ENCODE peak calls at places on chromosomes 5 and 9, in ten cellular contexts. L, S, F, Y, O, J, H, A, V and Q are unnamed samples.

GRCh38 chr9:131483319-131484050 is 19.2 kb upstream of the POMT1 start:
- DNase-seq in L (no peak), S (no peak), F (no peak), Y (no peak), O (no peak), J (no peak), H (no peak), A (no peak), V (no peak), Q (no peak)

GRCh38 chr5:66144799-66145390 is 795 bp downstream of the SREK1 start:
- DNase-seq in L (no peak), S (peak), F (no peak), Y (peak), O (no peak), J (peak), H (no peak), A (no peak), V (no peak), Q (no peak)

GRCh38 chr9:88852794-88853193 is 138.5 kb upstream of the S1PR3 start:
- DNase-seq in L (peak), S (peak), F (peak), Y (peak), O (peak), J (peak), H (no peak), A (peak), V (peak), Q (peak)

GRCh38 chr5:67426961-67427630 is 230.5 kb upstream of the CD180 start:
- DNase-seq in L (peak), S (no peak), F (no peak), Y (peak), O (no peak), J (peak), H (no peak), A (peak), V (no peak), Q (no peak)

GRCh38 chr9:37555786-37556185 is 20.4 kb downstream of the FBXO10 start:
- DNase-seq in L (no peak), S (no peak), F (peak), Y (no peak), O (no peak), J (peak), H (no peak), A (no peak), V (peak), Q (peak)

GRCh38 chr9:5587024-5587423 is 41.9 kb upstream of the RIC1 start:
- DNase-seq in L (peak), S (no peak), F (peak), Y (no peak), O (no peak), J (peak), H (no peak), A (peak), V (peak), Q (peak)

GRCh38 chr9:133421615-133422542 is at the start of gene ADAMTS13:
- DNase-seq in L (peak), S (no peak), F (peak), Y (no peak), O (no peak), J (no peak), H (no peak), A (no peak), V (no peak), Q (no peak)

GRCh38 chr5:178327446-178327845 is 94.8 kb upstream of the PHYKPL start:
- DNase-seq in L (no peak), S (no peak), F (no peak), Y (no peak), O (no peak), J (no peak), H (no peak), A (no peak), V (no peak), Q (no peak)

GRCh38 chr5:81230429-81230828 is 2.7 kb upstream of the CKMT2 start:
- DNase-seq in L (no peak), S (no peak), F (no peak), Y (no peak), O (no peak), J (no peak), H (no peak), A (no peak), V (no peak), Q (no peak)

GRCh38 chr5:1437452-1437851 is 7.8 kb downstream of the SLC6A3 start:
- DNase-seq in L (peak), S (peak), F (peak), Y (no peak), O (no peak), J (peak), H (no peak), A (peak), V (peak), Q (peak)

GRCh38 chr5:14145356-14146334 is 2.5 kb downstream of the TRIO start:
- DNase-seq in L (no peak), S (no peak), F (peak), Y (no peak), O (no peak), J (peak), H (no peak), A (peak), V (no peak), Q (no peak)

GRCh38 chr5:61912559-61912958 is 393.4 kb upstream of the KIF2A start:
- DNase-seq in L (no peak), S (no peak), F (no peak), Y (no peak), O (no peak), J (no peak), H (no peak), A (no peak), V (no peak), Q (no peak)

GRCh38 chr5:95114902-95115301 is 170.0 kb downstream of the MCTP1 start:
- DNase-seq in L (no peak), S (no peak), F (no peak), Y (no peak), O (no peak), J (no peak), H (no peak), A (no peak), V (no peak), Q (no peak)

GRCh38 chr9:86352440-86353106 is 1.6 kb downstream of the TUT7 start:
- DNase-seq in L (no peak), S (peak), F (no peak), Y (no peak), O (no peak), J (peak), H (no peak), A (no peak), V (peak), Q (no peak)

GRCh38 chr5:143828710-143829109 is 16.7 kb downstream of the HMHB1 start:
- DNase-seq in L (no peak), S (no peak), F (no peak), Y (no peak), O (no peak), J (no peak), H (no peak), A (no peak), V (no peak), Q (no peak)

GRCh38 chr5:107858788-107859187 is 188.1 kb upstream of the EFNA5 start:
- DNase-seq in L (no peak), S (no peak), F (no peak), Y (no peak), O (no peak), J (no peak), H (no peak), A (no peak), V (no peak), Q (no peak)

GRCh38 chr5:170338933-170339779 is 41.6 kb upstream of the LCP2 start:
- DNase-seq in L (peak), S (peak), F (no peak), Y (no peak), O (no peak), J (no peak), H (no peak), A (no peak), V (no peak), Q (no peak)

GRCh38 chr5:77449277-77449676 is 42.8 kb downstream of the WDR41 start:
- DNase-seq in L (no peak), S (peak), F (no peak), Y (no peak), O (no peak), J (no peak), H (no peak), A (no peak), V (no peak), Q (no peak)

GRCh38 chr9:134663753-134664415 is 22.3 kb downstream of the COL5A1 start:
- DNase-seq in L (no peak), S (no peak), F (no peak), Y (no peak), O (no peak), J (peak), H (no peak), A (no peak), V (no peak), Q (peak)

GRCh38 chr5:67012241-67012640 is 184.4 kb downstream of the CD180 start:
- DNase-seq in L (peak), S (no peak), F (peak), Y (no peak), O (no peak), J (no peak), H (no peak), A (peak), V (no peak), Q (peak)

GRCh38 chr5:171363846-171364245 is 23.8 kb upstream of the NPM1 start:
- DNase-seq in L (no peak), S (peak), F (no peak), Y (no peak), O (no peak), J (no peak), H (no peak), A (no peak), V (no peak), Q (no peak)

GRCh38 chr5:181187500-181188213 is 17.3 kb downstream of the TRIM7 start:
- DNase-seq in L (peak), S (peak), F (peak), Y (no peak), O (peak), J (peak), H (peak), A (peak), V (peak), Q (peak)

GRCh38 chr5:172679621-172680212 is 38.7 kb downstream of the NEURL1B start:
- DNase-seq in L (no peak), S (no peak), F (no peak), Y (no peak), O (no peak), J (no peak), H (no peak), A (no peak), V (no peak), Q (no peak)

GRCh38 chr5:105836263-105836662 is 1834.5 kb downstream of the EFNA5 start:
- DNase-seq in L (no peak), S (no peak), F (peak), Y (no peak), O (no peak), J (peak), H (no peak), A (no peak), V (peak), Q (no peak)

GRCh38 chr9:33124716-33125378 is 42.3 kb downstream of the B4GALT1 start:
- DNase-seq in L (no peak), S (peak), F (no peak), Y (no peak), O (no peak), J (no peak), H (no peak), A (no peak), V (no peak), Q (peak)

GRCh38 chr5:176740131-176740701 is 70.1 kb upstream of the UNC5A start:
- DNase-seq in L (no peak), S (no peak), F (no peak), Y (no peak), O (no peak), J (no peak), H (no peak), A (no peak), V (no peak), Q (no peak)

GRCh38 chr9:135015986-135016640 is 71.4 kb upstream of the OLFM1 start:
- DNase-seq in L (peak), S (no peak), F (no peak), Y (no peak), O (no peak), J (no peak), H (no peak), A (no peak), V (no peak), Q (no peak)

GRCh38 chr5:167699434-167699833 is 592.0 kb upstream of the WWC1 start:
- DNase-seq in L (peak), S (no peak), F (peak), Y (peak), O (no peak), J (peak), H (no peak), A (peak), V (peak), Q (peak)

GRCh38 chr9:88754452-88754851 is 219.5 kb downstream of the NXNL2 start:
- DNase-seq in L (no peak), S (no peak), F (no peak), Y (no peak), O (no peak), J (no peak), H (no peak), A (no peak), V (no peak), Q (no peak)

DNA sequence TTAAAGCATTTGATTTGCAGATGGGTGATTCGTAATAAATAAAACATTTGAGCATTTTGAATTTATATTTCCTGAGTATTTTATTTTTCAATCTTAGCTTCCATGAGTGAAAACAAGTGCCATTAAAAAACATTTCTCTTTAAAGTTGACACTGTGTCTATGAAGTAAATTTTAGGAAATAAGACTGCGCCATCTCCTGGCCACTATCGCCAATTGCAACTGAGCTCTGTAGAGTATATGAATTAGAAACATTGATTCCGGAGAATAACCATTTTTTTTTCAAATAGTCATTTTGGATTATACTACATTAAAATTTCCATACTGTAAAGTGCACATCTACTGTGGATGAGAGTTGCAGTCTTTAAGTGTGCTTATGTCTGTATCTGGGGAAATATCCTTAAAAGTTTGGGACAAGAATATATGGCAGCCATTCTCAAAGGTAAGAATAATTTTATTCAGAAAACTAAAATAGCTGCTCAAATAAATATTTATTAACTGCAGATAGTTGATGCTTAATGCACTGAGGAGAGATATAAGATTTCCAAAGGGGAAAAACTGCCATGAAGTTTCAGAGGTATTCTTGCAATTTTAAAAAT is 5.9 kb downstream of the DMRTA1 start:
- DNase-seq in L (peak), S (no peak), F (peak), Y (no peak), O (peak), J (peak), H (no peak), A (peak), V (peak), Q (peak)
- TF ChIP-seq CTCF in L (peak), S (no peak), F (peak), Y (peak), O (peak), J (peak), H (peak), A (peak), V (peak), Q (peak)

GRCh38 chr9:124818431-124819281 is 34.6 kb upstream of the WDR38 start:
- DNase-seq in L (peak), S (peak), F (peak), Y (peak), O (peak), J (no peak), H (peak), A (peak), V (no peak), Q (peak)
- H3K4me3 ChIP-seq in L (no peak), S (no peak), F (no peak), Y (no peak), O (no peak), J (no peak), H (no peak), A (no peak), V (no peak), Q (no peak)

DNA sequence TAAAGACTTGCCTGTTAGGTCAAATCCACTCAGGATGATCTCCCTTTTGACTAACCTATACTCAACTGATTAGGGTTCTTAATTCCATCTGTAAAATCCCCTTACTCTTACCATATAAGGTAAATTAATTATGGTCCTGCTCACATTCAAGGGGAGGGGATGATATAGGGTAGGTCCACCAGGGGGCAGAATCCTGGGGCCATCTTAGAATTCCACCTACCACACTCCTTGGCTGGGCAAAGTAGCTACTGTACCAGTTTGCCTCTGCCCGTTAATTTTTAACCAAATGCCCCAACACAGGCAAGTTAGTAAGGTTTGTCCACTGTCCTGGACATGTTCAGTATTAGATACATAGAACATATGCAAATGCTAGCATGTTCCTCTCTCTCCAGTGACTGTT is 262.4 kb downstream of the SEMA5A start:
- DNase-seq in L (no peak), S (no peak), F (no peak), Y (no peak), O (no peak), J (no peak), H (no peak), A (no peak), V (no peak), Q (no peak)
- TF ChIP-seq CTCF in L (no peak), S (peak), F (no peak), Y (no peak), O (peak), J (no peak), H (no peak), A (peak), V (no peak), Q (no peak)

DNA sequence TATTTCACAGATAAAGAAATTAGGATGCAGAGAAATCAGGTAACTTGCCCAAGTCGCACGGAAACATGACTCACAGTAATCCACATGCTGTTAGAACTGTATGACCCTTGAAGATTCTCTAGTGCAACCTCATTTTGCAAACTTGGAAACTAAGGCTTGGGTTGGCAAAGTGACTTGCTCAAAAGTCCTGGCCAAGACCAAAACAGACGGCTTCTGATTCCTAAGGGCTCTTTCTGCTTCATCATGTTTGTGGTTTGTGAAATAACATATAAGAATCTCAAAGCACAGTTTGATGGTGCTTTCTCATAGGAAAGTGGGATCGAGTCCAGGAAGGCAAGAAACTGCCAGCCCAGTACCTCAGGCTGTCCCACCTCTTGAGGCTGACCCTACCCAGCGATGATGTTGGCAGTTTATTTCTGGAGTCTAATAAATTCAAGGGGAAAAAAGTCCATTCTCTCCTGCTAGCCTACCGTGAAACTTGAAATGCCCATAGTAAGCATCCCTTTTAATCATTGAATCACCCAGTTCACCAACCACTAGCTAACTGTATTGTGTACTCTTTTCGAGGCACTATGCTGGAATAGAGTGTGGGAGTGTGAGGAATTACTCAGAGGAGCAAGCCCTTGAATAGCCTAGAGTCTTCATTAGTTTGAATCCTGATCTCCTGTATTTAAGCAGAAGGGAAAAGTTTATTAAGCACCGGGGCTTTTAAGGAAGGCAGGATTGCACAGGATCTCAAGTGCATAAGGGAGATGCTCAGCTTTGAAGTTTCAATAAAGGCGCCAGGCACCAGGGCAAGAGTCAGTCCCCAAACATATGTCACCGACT is 14.1 kb downstream of the CAPSL start:
- DNase-seq in L (no peak), S (no peak), F (peak), Y (no peak), O (no peak), J (peak), H (no peak), A (peak), V (peak), Q (peak)
- H3K4me3 ChIP-seq in L (no peak), S (no peak), F (no peak), Y (no peak), O (no peak), J (peak), H (no peak), A (peak), V (no peak), Q (peak)

GRCh38 chr5:158682631-158683030 is 417.1 kb downstream of the EBF1 start:
- DNase-seq in L (no peak), S (no peak), F (no peak), Y (no peak), O (no peak), J (no peak), H (no peak), A (no peak), V (no peak), Q (no peak)

GRCh38 chr5:158677490-158677838 is 422.3 kb downstream of the EBF1 start:
- DNase-seq in L (no peak), S (no peak), F (no peak), Y (no peak), O (no peak), J (no peak), H (no peak), A (no peak), V (no peak), Q (no peak)

GRCh38 chr5:158679221-158679641 is 420.5 kb downstream of the EBF1 start:
- DNase-seq in L (no peak), S (no peak), F (no peak), Y (no peak), O (no peak), J (no peak), H (no peak), A (no peak), V (no peak), Q (peak)

GRCh38 chr5:158676642-158677489 is 422.9 kb downstream of the EBF1 start:
- DNase-seq in L (no peak), S (no peak), F (no peak), Y (no peak), O (no peak), J (no peak), H (no peak), A (no peak), V (no peak), Q (no peak)
- TF ChIP-seq CTCF in L (no peak), S (no peak), F (no peak), Y (peak), O (peak), J (no peak), H (no peak), A (peak), V (no peak), Q (no peak)